ENCODE peak calls at places on chromosome 16, in five cellular contexts. I is RWPE2, B is A549, J is heart right ventricle, S is transverse colon. N is an unnamed sample.

GRCh38 chr16:87877942-87878507 is 8.7 kb upstream of the SLC7A5 start:
- DNase-seq in B (no peak), S (no peak), I (no peak), J (no peak), N (no peak)

GRCh38 chr16:67657017-67657608 is 2.9 kb downstream of the ACD start:
- DNase-seq in S (peak), B (no peak), J (no peak), I (no peak), N (no peak)

GRCh38 chr16:87821346-87822001 is 47.8 kb downstream of the SLC7A5 start:
- DNase-seq in S (no peak), I (peak), B (no peak), J (no peak), N (no peak)

GRCh38 chr16:23089111-23089510 is 60.1 kb downstream of the USP31 start:
- DNase-seq in B (no peak), S (no peak), J (no peak), I (no peak), N (no peak)

GRCh38 chr16:4601317-4602186 is 13.1 kb downstream of the UBALD1 start:
- DNase-seq in J (no peak), I (no peak), S (no peak), B (no peak), N (no peak)

GRCh38 chr16:89422527-89422904 is 67.8 kb downstream of the ANKRD11 start:
- DNase-seq in J (peak), S (no peak), I (no peak), B (no peak), N (no peak)

GRCh38 chr16:74726056-74726455 is 25.4 kb upstream of the MLKL start:
- DNase-seq in B (no peak), J (no peak), I (no peak), S (peak), N (no peak)

GRCh38 chr16:10554569-10554968 is 25.8 kb downstream of the EMP2 start:
- DNase-seq in S (no peak), J (no peak), B (no peak), I (no peak), N (no peak)

GRCh38 chr16:58507195-58507962 is 7.4 kb downstream of the NDRG4 start:
- DNase-seq in J (no peak), S (no peak), I (no peak), B (no peak), N (peak)

GRCh38 chr16:85216522-85217375 is 104.5 kb upstream of the CIBAR2 start:
- DNase-seq in J (no peak), S (no peak), I (no peak), B (no peak), N (no peak)

GRCh38 chr16:19113577-19114358 is at the start of gene ITPRIPL2:
- DNase-seq in S (peak), B (peak), I (no peak), J (peak), N (peak)

GRCh38 chr16:9212621-9213020 is 121.2 kb downstream of the HAPSTR1 start:
- DNase-seq in I (no peak), S (no peak), B (no peak), J (no peak), N (no peak)

GRCh38 chr16:2296662-2297505 is 29.0 kb upstream of the RNPS1 start:
- DNase-seq in I (no peak), J (peak), B (peak), S (no peak), N (no peak)
- TF ChIP-seq CTCF in I (no peak), J (peak), B (peak), S (peak), N (peak)

GRCh38 chr16:71414038-71414437 is 27.8 kb downstream of the TLE7 start:
- DNase-seq in I (no peak), S (no peak), B (no peak), J (no peak), N (no peak)
- TF ChIP-seq CTCF in I (no peak), S (no peak), B (no peak), J (no peak), N (no peak)

GRCh38 chr16:3060339-3061127 is 4.9 kb upstream of the IL32 start:
- DNase-seq in S (no peak), I (no peak), J (no peak), B (no peak), N (no peak)

GRCh38 chr16:3058173-3059030 is 7.0 kb upstream of the IL32 start:
- DNase-seq in I (no peak), B (no peak), S (peak), J (peak), N (no peak)

GRCh38 chr16:3057181-3058166 is 8.0 kb upstream of the IL32 start:
- DNase-seq in B (no peak), S (no peak), I (no peak), J (no peak), N (no peak)

GRCh38 chr16:3059723-3060242 is 5.7 kb upstream of the IL32 start:
- DNase-seq in B (no peak), I (no peak), S (no peak), J (no peak), N (no peak)

DNA sequence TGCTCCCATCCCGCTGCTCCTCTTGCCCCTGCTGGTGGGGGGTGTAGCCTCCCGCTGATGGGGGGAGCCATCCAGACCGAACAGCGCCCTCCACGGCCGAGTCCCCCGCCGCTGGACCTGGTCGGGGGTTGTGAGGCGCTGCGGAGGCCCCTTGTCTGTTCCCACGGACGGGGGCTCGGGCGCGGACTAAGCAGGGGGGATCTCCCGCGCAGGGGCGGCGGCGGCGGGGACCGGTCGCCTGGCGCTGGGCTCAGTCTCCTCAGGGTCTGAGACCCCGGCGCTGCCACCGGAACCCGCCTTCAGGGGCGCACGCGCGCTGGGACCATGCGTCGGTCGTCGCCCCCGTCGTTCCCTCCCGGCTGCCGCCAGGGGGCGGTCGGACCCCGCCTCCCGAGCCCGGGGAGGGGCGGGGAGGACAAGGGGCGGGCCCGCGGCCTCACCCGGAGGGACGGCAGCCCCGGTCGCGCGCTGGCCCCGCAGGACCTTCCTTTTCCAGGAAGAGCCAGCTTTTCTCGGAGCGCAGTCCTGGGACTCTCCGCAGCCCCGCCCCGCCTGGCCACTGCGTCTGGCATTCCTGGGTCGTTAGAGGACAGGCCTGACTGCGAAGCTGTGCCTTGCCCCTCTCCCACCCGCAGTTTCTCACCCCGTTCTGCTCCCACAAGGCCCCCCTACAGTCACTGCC is 6.3 kb upstream of the IL32 start:
- DNase-seq in J (peak), I (no peak), S (peak), B (peak), N (no peak)
- TF ChIP-seq CTCF in J (peak), I (peak), S (peak), B (peak), N (peak)

GRCh38 chr16:62137991-62138390 is 101.8 kb upstream of the CDH8 start:
- DNase-seq in S (no peak), B (no peak), I (no peak), J (no peak), N (no peak)

DNA sequence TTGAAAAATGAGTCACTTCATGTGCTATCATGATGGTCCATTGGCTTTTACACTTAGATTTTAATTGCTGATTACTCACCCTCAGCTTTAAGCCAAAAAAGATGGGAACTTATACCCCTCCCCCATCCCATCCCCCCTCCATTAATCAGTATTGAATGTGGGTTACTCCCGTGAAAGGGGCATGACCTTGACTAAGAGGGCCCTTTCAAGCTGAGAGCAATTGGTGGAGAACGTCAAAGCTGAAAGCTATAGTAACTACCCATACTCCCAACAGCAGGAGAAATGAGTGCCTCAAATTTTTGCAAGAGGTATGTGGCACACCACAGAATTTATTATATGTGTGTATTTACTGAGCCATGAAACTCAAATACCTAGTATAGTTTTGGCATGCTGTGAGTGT is 99.7 kb upstream of the CDH8 start:
- DNase-seq in I (no peak), B (no peak), J (no peak), S (no peak), N (no peak)
- TF ChIP-seq CTCF in I (no peak), B (no peak), J (no peak), S (no peak), N (no peak)

GRCh38 chr16:66511615-66512500 is 38.1 kb downstream of the TK2 start:
- DNase-seq in B (peak), I (no peak), S (no peak), J (no peak), N (peak)
- TF ChIP-seq CTCF in B (no peak), I (peak), S (no peak), J (no peak), N (peak)

GRCh38 chr16:12211870-12212690 is 235.5 kb downstream of the SNX29 start:
- DNase-seq in I (no peak), B (no peak), S (no peak), J (no peak), N (no peak)
- TF ChIP-seq CTCF in I (no peak), B (no peak), S (no peak), J (no peak), N (no peak)

DNA sequence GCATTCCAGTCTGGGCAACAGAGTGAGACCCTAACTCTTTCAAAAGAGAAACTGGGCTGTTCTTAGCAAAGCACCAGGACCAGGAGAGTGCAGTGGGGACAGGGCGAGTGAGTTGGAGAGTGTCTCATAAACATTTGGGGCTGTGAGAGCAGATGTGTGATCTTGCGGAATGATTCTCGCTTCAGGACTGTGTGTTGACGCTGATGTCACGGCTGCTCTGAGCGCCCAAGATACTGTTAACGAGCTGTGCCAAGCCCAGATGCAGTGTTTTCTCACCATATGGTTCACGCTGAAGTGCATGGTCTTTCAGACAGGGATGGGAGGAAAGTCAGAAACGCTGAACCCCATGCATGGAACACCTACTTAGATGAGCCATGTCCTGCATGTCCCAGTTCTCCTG is 438.2 kb downstream of the HS3ST4 start:
- DNase-seq in S (no peak), J (no peak), B (no peak), I (no peak), N (no peak)
- TF ChIP-seq CTCF in S (no peak), J (no peak), B (no peak), I (no peak), N (no peak)

GRCh38 chr16:52398021-52398420 is 148.9 kb downstream of the TOX3 start:
- DNase-seq in S (no peak), J (no peak), I (no peak), B (no peak), N (no peak)

GRCh38 chr16:52399116-52399515 is 147.8 kb downstream of the TOX3 start:
- DNase-seq in S (no peak), I (no peak), B (no peak), J (no peak), N (no peak)

GRCh38 chr16:52393448-52393847 is 153.5 kb downstream of the TOX3 start:
- DNase-seq in I (no peak), S (no peak), J (no peak), B (no peak), N (no peak)

DNA sequence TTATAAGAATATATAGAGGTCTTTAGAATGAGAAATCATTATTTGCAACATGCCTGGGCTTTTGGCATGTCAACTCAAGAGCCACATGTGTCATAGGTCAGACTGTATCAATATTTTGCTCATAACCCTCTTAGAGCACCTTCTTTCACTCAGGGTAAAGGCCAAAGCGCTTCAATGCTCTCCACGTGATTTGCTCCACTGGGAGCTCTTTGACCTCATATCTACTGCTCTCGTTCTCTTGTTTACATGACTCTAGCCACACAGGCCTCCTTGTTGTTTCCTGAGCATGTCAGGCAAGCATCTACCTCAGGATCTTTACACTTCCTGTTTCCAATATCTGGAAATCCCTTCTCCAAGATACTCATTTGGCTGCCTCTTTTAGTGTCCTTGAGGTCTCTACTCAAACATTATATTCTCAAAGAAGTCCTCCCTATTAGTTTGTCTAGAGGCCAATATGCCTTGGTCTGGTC is 148.4 kb downstream of the TOX3 start:
- DNase-seq in B (no peak), S (no peak), I (no peak), J (no peak), N (no peak)
- TF ChIP-seq CTCF in B (no peak), S (no peak), I (no peak), J (no peak), N (no peak)

GRCh38 chr16:78551487-78552085 is 452.1 kb downstream of the WWOX start:
- DNase-seq in I (no peak), S (no peak), B (no peak), J (no peak), N (no peak)

GRCh38 chr16:78556421-78556820 is 457.0 kb downstream of the WWOX start:
- DNase-seq in B (no peak), J (no peak), I (no peak), S (no peak), N (no peak)

GRCh38 chr16:78553268-78554044 is 454.0 kb downstream of the WWOX start:
- DNase-seq in J (no peak), I (no peak), B (no peak), S (no peak), N (no peak)
- TF ChIP-seq CTCF in J (no peak), I (no peak), B (no peak), S (no peak), N (no peak)